ENCODE peak calls at places on chromosomes 12 and 14, in ten cellular contexts. O is endodermal cell; J is H7; X is brain microvascular endothelial cell; Q is IMR-90; I is thyroid gland; T is ovary; Y is Karpas-422; N is pancreas; D is CD8-positive, alpha-beta memory T cell. W is an unnamed sample.

GRCh38 chr12:84689638-84690037 is 223.0 kb downstream of the SLC6A15 start:
- DNase-seq in X (no peak), N (no peak), I (no peak), D (no peak), Y (no peak), O (peak; percentile 55), J (no peak), T (no peak), Q (no peak), W (no peak)

GRCh38 chr12:92445253-92446081 is 257.3 kb upstream of the PLEKHG7 start:
- DNase-seq in N (no peak), J (no peak), O (no peak), Q (no peak), T (no peak), X (no peak), I (no peak), D (no peak), Y (no peak), W (no peak)

GRCh38 chr12:91129662-91130362 is 18.5 kb upstream of the LUM start:
- DNase-seq in J (no peak), D (no peak), Q (no peak), I (no peak), N (no peak), Y (no peak), O (no peak), T (no peak), X (no peak), W (no peak)

GRCh38 chr14:93295541-93296220 is 37.2 kb downstream of the BTBD7 start:
- DNase-seq in J (no peak), X (no peak), I (no peak), O (no peak), N (no peak), Y (no peak), T (no peak), Q (no peak), D (no peak), W (peak; percentile 67)

GRCh38 chr12:51924551-51925399 is 17.5 kb downstream of the ACVRL1 start:
- DNase-seq in X (no peak), Y (no peak), D (no peak), I (no peak), Q (no peak), J (no peak), T (peak; percentile 5), O (peak; percentile 44), N (no peak), W (no peak)

GRCh38 chr12:124140889-124141550 is 153.9 kb upstream of the RFLNA start:
- DNase-seq in D (no peak), J (peak; percentile 51), T (no peak), N (no peak), X (no peak), O (peak; percentile 75), Y (no peak), Q (no peak), I (no peak), W (no peak)

GRCh38 chr12:106586535-106586802 is 3.7 kb downstream of the RFX4 start:
- DNase-seq in Y (no peak), Q (no peak), N (no peak), X (no peak), O (peak; percentile 78), D (no peak), J (peak; percentile 62), I (no peak), T (no peak), W (no peak)

GRCh38 chr14:99133563-99134332 is 138.2 kb downstream of the BCL11B start:
- DNase-seq in X (no peak), D (no peak), O (peak; percentile 58), Y (no peak), I (no peak), T (no peak), J (peak; percentile 51), Q (no peak), N (no peak), W (no peak)

GRCh38 chr14:64502476-64503183 is 1.0 kb downstream of the ZBTB25 start:
- DNase-seq in T (peak; percentile 33), Y (peak; percentile 81), I (peak; percentile 41), X (no peak), J (peak; percentile 31), Q (peak; percentile 16), N (no peak), O (peak; percentile 62), D (no peak), W (peak; percentile 43)

GRCh38 chr12:843609-844008 is 91.2 kb downstream of the WNK1 start:
- DNase-seq in Y (no peak), I (no peak), J (no peak), N (no peak), T (no peak), X (peak; percentile 28), O (no peak), D (no peak), Q (peak; percentile 55), W (peak; percentile 70)

GRCh38 chr12:15662303-15662980 is 126.7 kb downstream of the EPS8 start:
- DNase-seq in I (no peak), D (no peak), J (no peak), X (peak; percentile 43), N (no peak), Q (peak; percentile 96), O (no peak), T (no peak), Y (no peak), W (no peak)

GRCh38 chr14:88476825-88477224 is 78.0 kb downstream of the PTPN21 start:
- DNase-seq in Y (no peak), J (no peak), X (no peak), O (no peak), T (no peak), I (no peak), N (no peak), D (no peak), Q (no peak), W (no peak)
- H3K36me3 ChIP-seq in Y (no peaks in the 10 kb centered on the region), J (no peaks in the 10 kb centered on the region), X (peaks cover 17% of the 10 kb centered on the region), O (peaks cover 78% of the 10 kb centered on the region), T (no peaks in the 10 kb centered on the region), I (peaks cover 19% of the 10 kb centered on the region), N (peaks cover 13% of the 10 kb centered on the region), D (no peaks in the 10 kb centered on the region), Q (peaks cover 42% of the 10 kb centered on the region), W (no peaks in the 10 kb centered on the region)

GRCh38 chr12:47814539-47815170 is 5.0 kb downstream of the HDAC7 start:
- DNase-seq in D (no peak), X (no peak), I (no peak), T (no peak), O (no peak), N (no peak), Q (no peak), J (no peak), Y (peak; percentile 50), W (no peak)

GRCh38 chr12:47811581-47812484 is 7.9 kb downstream of the HDAC7 start:
- DNase-seq in T (peak; percentile 88), Q (peak; percentile 86), O (no peak), I (peak; percentile 41), J (no peak), X (peak; percentile 67), N (no peak), D (no peak), Y (peak; percentile 64), W (no peak)

GRCh38 chr12:47812797-47813490 is 6.8 kb downstream of the HDAC7 start:
- DNase-seq in D (peak; percentile 82), J (peak; percentile 96), Y (peak; percentile 96), Q (peak; percentile 83), T (peak; percentile 93), X (peak; percentile 78), I (peak; percentile 94), O (peak; percentile 98), N (peak; percentile 77), W (peak; percentile 49)

GRCh38 chr12:47811070-47811391 is 8.7 kb downstream of the HDAC7 start:
- DNase-seq in N (no peak), X (no peak), D (no peak), O (peak; percentile 86), T (no peak), I (peak; percentile 80), Q (no peak), Y (peak; percentile 61), J (peak; percentile 63), W (no peak)

DNA sequence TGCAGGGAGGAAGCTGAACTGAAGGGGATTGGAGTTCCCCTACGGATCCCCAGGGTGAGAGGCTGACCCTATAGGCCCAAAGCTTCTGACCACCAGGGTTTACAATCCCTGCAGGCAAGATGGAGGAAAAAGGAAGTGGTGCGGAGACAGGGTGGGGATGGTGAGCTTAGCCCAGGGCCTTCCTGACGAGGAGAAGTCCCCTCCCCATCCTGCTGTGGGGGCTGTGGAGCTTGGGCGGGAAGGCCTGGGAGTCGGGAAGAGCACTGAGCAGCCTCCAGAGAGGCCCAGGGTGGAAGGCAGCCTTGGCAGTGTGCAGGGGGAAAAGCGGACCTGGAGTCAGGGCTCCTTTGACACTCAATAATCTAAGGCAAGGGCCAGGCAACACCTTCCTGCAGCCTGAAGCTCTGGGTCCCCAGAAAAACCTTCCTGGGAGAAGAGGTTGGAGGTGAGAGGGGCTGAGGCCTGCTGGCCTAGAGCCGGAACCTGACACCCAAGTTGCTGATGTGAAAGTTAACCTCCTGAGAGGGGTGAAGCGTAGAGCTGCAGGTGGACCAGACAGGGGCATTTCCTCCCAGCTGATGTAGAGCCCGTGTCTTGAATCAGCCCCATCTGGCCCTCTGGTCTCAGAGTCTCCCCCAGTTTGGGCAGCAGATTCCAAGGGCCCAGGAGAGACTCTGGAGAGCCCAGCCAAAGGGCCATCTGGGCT is 6.1 kb downstream of the HDAC7 start:
- DNase-seq in D (no peak), T (peak; percentile 47), J (peak; percentile 82), O (no peak), Y (peak; percentile 84), I (no peak), Q (no peak), N (no peak), X (no peak), W (peak; percentile 48)
- H3K4me3 ChIP-seq in D (peak overlapping the region; percentile 72), T (peak overlapping the region; percentile 36), J (peak overlapping the region; percentile 19), O (peak overlapping the region; percentile 68), Y (peak overlapping the region; percentile 75), I (peak overlapping the region; percentile 16), Q (no peak overlapping the region), N (peak overlapping the region; percentile 28), X (peak overlapping the region; percentile 34), W (peak overlapping the region; percentile 15)

DNA sequence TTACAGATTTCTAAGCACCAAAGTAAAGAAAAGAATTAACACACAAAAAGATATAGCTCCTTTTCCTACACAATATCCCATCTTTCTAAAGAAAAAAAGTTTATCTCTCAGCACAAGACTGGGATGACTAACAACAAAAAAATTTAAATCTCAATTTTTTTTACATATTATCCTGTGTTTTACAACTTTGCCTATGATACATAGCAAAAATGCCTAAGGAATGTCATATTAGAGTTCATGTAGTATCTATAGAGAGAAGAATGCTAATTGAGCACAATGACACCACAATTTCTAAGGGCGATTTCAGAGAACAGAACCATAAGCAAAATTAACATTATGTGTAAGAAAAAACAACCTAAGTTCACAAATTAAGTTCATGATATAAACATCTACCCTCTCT is 16.3 kb downstream of the C2CD5 start:
- DNase-seq in X (no peak), D (no peak), Q (peak; percentile 80), Y (no peak), T (no peak), O (no peak), J (no peak), N (no peak), I (no peak), W (no peak)
- H3K36me3 ChIP-seq in X (peaks cover 4% of the 10 kb centered on the region), D (peaks cover 7% of the 10 kb centered on the region), Q (peaks cover 16% of the 10 kb centered on the region), Y (peaks cover 41% of the 10 kb centered on the region), T (no peaks in the 10 kb centered on the region), O (peaks cover 41% of the 10 kb centered on the region), J (peaks cover 13% of the 10 kb centered on the region), N (no peaks in the 10 kb centered on the region), I (peaks cover 13% of the 10 kb centered on the region), W (peaks cover 26% of the 10 kb centered on the region)

GRCh38 chr12:94721173-94721572 is 70.8 kb upstream of the TMCC3 start:
- DNase-seq in O (no peak), Y (peak; percentile 79), T (no peak), Q (no peak), D (no peak), I (no peak), J (no peak), N (no peak), X (no peak), W (no peak)
- H3K4me3 ChIP-seq in O (no peak overlapping the region), Y (no peak overlapping the region), T (no peak overlapping the region), Q (no peak overlapping the region), D (no peak overlapping the region), I (no peak overlapping the region), J (no peak overlapping the region), N (no peak overlapping the region), X (no peak overlapping the region), W (no peak overlapping the region)

W was measured in HAP-1.